ENCODE peak calls at places on chromosomes 13 and 19, in nine cellular contexts. U, V, L, Q, F, N, H, O and D are unnamed samples.

GRCh38 chr13:50170447-50171037 is 155.3 kb downstream of the KCNRG start:
- DNase-seq in U (no peak), V (no peak), L (peak), Q (no peak), F (no peak), N (no peak), H (no peak), O (no peak), D (no peak)

GRCh38 chr13:106475852-106476251 is 59.6 kb downstream of the EFNB2 start:
- DNase-seq in U (no peak), V (no peak), L (no peak), Q (no peak), F (no peak), N (no peak), H (no peak), O (no peak), D (no peak)

GRCh38 chr13:51324714-51325440 is 14.6 kb upstream of the SERPINE3 start:
- DNase-seq in U (no peak), V (no peak), L (no peak), Q (no peak), F (no peak), N (no peak), H (peak), O (no peak), D (no peak)

GRCh38 chr19:6222884-6223283 is 56.9 kb downstream of the MLLT1 start:
- DNase-seq in U (no peak), V (no peak), L (no peak), Q (no peak), F (no peak), N (no peak), H (no peak), O (no peak), D (no peak)

GRCh38 chr13:37179646-37180045 is 74.2 kb upstream of the CSNK1A1L start:
- DNase-seq in U (no peak), V (no peak), L (no peak), Q (no peak), F (no peak), N (no peak), H (no peak), O (no peak), D (no peak)

GRCh38 chr13:64725492-64725891 is 2504.6 kb downstream of the PCDH9 start:
- DNase-seq in U (no peak), V (no peak), L (no peak), Q (no peak), F (no peak), N (no peak), H (no peak), O (no peak), D (no peak)

GRCh38 chr13:79681069-79681468 is 200.1 kb downstream of the NDFIP2 start:
- DNase-seq in U (no peak), V (no peak), L (no peak), Q (no peak), F (no peak), N (no peak), H (no peak), O (no peak), D (no peak)

GRCh38 chr19:17450264-17451075 is 2.0 kb upstream of the TMEM221 start:
- DNase-seq in U (no peak), V (no peak), L (no peak), Q (no peak), F (no peak), N (no peak), H (no peak), O (peak), D (no peak)

GRCh38 chr19:42132030-42132628 is at the start of gene POU2F2:
- DNase-seq in U (no peak), V (peak), L (no peak), Q (no peak), F (no peak), N (peak), H (peak), O (peak), D (peak)

GRCh38 chr13:31538067-31539042 is 201.0 kb upstream of the RXFP2 start:
- DNase-seq in U (peak), V (no peak), L (peak), Q (peak), F (peak), N (no peak), H (no peak), O (no peak), D (no peak)

GRCh38 chr19:32287811-32288227 is 57.6 kb upstream of the ZNF507 start:
- DNase-seq in U (no peak), V (peak), L (peak), Q (no peak), F (peak), N (no peak), H (peak), O (peak), D (no peak)

GRCh38 chr19:10695401-10696398 is 5.5 kb upstream of the QTRT1 start:
- DNase-seq in U (peak), V (peak), L (peak), Q (peak), F (peak), N (peak), H (peak), O (peak), D (peak)

GRCh38 chr13:88656751-88657150 is 985.6 kb downstream of the SLITRK5 start:
- DNase-seq in U (no peak), V (no peak), L (peak), Q (no peak), F (no peak), N (no peak), H (no peak), O (no peak), D (no peak)

GRCh38 chr19:2302319-2303208 is 5.4 kb downstream of the LINGO3 start:
- DNase-seq in U (no peak), V (no peak), L (no peak), Q (no peak), F (peak), N (peak), H (peak), O (no peak), D (no peak)

GRCh38 chr19:11659612-11660011 is 62.3 kb downstream of the ZNF627 start:
- DNase-seq in U (no peak), V (no peak), L (no peak), Q (no peak), F (peak), N (no peak), H (no peak), O (no peak), D (no peak)

GRCh38 chr13:44050450-44051063 is 170.9 kb downstream of the LACC1 start:
- DNase-seq in U (no peak), V (no peak), L (peak), Q (no peak), F (no peak), N (peak), H (no peak), O (no peak), D (no peak)

GRCh38 chr13:57862879-57863278 is 231.3 kb downstream of the PCDH17 start:
- DNase-seq in U (no peak), V (no peak), L (no peak), Q (no peak), F (no peak), N (no peak), H (no peak), O (no peak), D (no peak)

GRCh38 chr13:109647046-109647445 is 139.3 kb downstream of the IRS2 start:
- DNase-seq in U (no peak), V (no peak), L (peak), Q (no peak), F (peak), N (no peak), H (no peak), O (no peak), D (no peak)

GRCh38 chr19:9793051-9793591 is 24.6 kb upstream of the ZNF846 start:
- DNase-seq in U (peak), V (no peak), L (no peak), Q (no peak), F (peak), N (no peak), H (no peak), O (peak), D (peak)

GRCh38 chr13:33644607-33645543 is 173.1 kb upstream of the RFC3 start:
- DNase-seq in U (no peak), V (no peak), L (no peak), Q (no peak), F (no peak), N (no peak), H (no peak), O (no peak), D (no peak)

GRCh38 chr19:29385191-29385795 is 140.5 kb upstream of the VSTM2B start:
- DNase-seq in U (no peak), V (no peak), L (no peak), Q (no peak), F (no peak), N (no peak), H (no peak), O (no peak), D (no peak)

GRCh38 chr13:110396913-110397379 is 89.9 kb downstream of the COL4A2 start:
- DNase-seq in U (peak), V (peak), L (no peak), Q (no peak), F (peak), N (no peak), H (no peak), O (no peak), D (no peak)

GRCh38 chr19:45098521-45099464 is 5.8 kb downstream of the PPP1R37 start:
- DNase-seq in U (no peak), V (no peak), L (no peak), Q (peak), F (no peak), N (no peak), H (peak), O (no peak), D (no peak)